ENCODE peak calls at places on chromosomes 16 and 17, in four cellular contexts. I, U, O and M are unnamed samples. For H3K4me1, the result is how much of the 10 kb centered on the place peaks cover.

GRCh38 chr17:81329927-81330883 is 35.1 kb upstream of the SLC38A10 start:
- DNase-seq in I (no peak), U (no peak), O (peak), M (no peak)

GRCh38 chr16:12551946-12552345 is 251.7 kb downstream of the CPPED1 start:
- DNase-seq in U (no peak), O (no peak), I (no peak), M (no peak)

GRCh38 chr17:12789075-12789975 is at the start of gene ARHGAP44:
- DNase-seq in I (no peak), O (peak), U (peak), M (peak)

GRCh38 chr17:35889818-35890773 is 9.9 kb upstream of the CCL5 start:
- DNase-seq in I (no peak), O (peak), U (no peak), M (no peak)

GRCh38 chr17:14935139-14935538 is 330.0 kb downstream of the PMP22 start:
- DNase-seq in I (no peak), O (no peak), U (no peak), M (no peak)

GRCh38 chr17:76473541-76473985 is 6.2 kb downstream of the AANAT start:
- DNase-seq in U (no peak), I (no peak), O (peak), M (peak)

GRCh38 chr17:51166987-51167931 is 1.0 kb downstream of the NME2 start:
- DNase-seq in U (no peak), O (peak), I (no peak), M (peak)

GRCh38 chr16:85992779-85993178 is 93.8 kb downstream of the IRF8 start:
- DNase-seq in O (no peak), U (no peak), I (no peak), M (no peak)

GRCh38 chr17:81566461-81567126 is 14.4 kb upstream of the FAAP100 start:
- DNase-seq in O (peak), U (peak), I (peak), M (peak)

GRCh38 chr16:84258266-84258665 is 18.5 kb upstream of the KCNG4 start:
- DNase-seq in I (no peak), O (no peak), U (no peak), M (no peak)

GRCh38 chr16:84449156-84450140 is 55.0 kb downstream of the MEAK7 start:
- DNase-seq in U (no peak), I (no peak), O (no peak), M (no peak)

GRCh38 chr17:77616243-77616731 is 342.2 kb upstream of the TNRC6C start:
- DNase-seq in O (no peak), U (peak), I (no peak), M (no peak)

GRCh38 chr16:30095166-30096078 is 591 bp downstream of the YPEL3 start:
- DNase-seq in I (no peak), U (no peak), O (no peak), M (no peak)

GRCh38 chr16:12084436-12084835 is 107.9 kb downstream of the SNX29 start:
- DNase-seq in O (no peak), U (peak), I (no peak), M (peak)

GRCh38 chr17:30230596-30231125 is 4.8 kb downstream of the SLC6A4 start:
- DNase-seq in I (no peak), O (no peak), U (peak), M (no peak)

GRCh38 chr17:2911755-2912111 is 115.5 kb downstream of the RAP1GAP2 start:
- DNase-seq in U (no peak), I (no peak), O (no peak), M (no peak)

GRCh38 chr17:27533874-27534815 is 77.9 kb downstream of the KSR1 start:
- DNase-seq in U (no peak), I (no peak), O (no peak), M (no peak)

GRCh38 chr17:31559647-31560501 is 168.4 kb downstream of the RAB11FIP4 start:
- DNase-seq in I (no peak), O (no peak), U (peak), M (peak)

GRCh38 chr17:81741594-81742452 is 29.7 kb downstream of the SLC25A10 start:
- DNase-seq in I (no peak), O (no peak), U (no peak), M (no peak)

GRCh38 chr16:75048051-75048450 is 49.2 kb downstream of the ZNRF1 start:
- DNase-seq in U (no peak), I (no peak), O (no peak), M (no peak)

GRCh38 chr16:75048546-75048945 is 49.7 kb downstream of the ZNRF1 start:
- DNase-seq in O (no peak), I (no peak), U (no peak), M (no peak)

GRCh38 chr16:75054556-75054947 is 55.7 kb downstream of the ZNRF1 start:
- DNase-seq in O (no peak), U (no peak), I (no peak), M (no peak)

GRCh38 chr16:75053791-75054555 is 55.1 kb downstream of the ZNRF1 start:
- DNase-seq in U (no peak), I (no peak), O (peak), M (peak)

GRCh38 chr16:75052481-75053211 is 53.8 kb downstream of the ZNRF1 start:
- DNase-seq in U (no peak), O (no peak), I (no peak), M (no peak)
- H3K4me1 ChIP-seq in U (under half), O (under half), I (under half), M (under half)

GRCh38 chr17:42071810-42072209 is 21.4 kb upstream of the C17orf113 start:
- DNase-seq in U (no peak), I (no peak), O (no peak), M (no peak)
- H3K4me3 ChIP-seq in U (peak), I (no peak), O (peak), M (no peak)

GRCh38 chr17:70076189-70076588 is 1.2 kb downstream of the KCNJ16 start:
- DNase-seq in U (no peak), O (no peak), I (no peak), M (no peak)
- TF ChIP-seq CTCF in U (no peak), O (no peak), I (no peak), M (no peak)

GRCh38 chr16:1322407-1322806 is 11.0 kb upstream of the BAIAP3 start:
- DNase-seq in I (no peak), O (no peak), U (no peak), M (no peak)

GRCh38 chr16:1325673-1326371 is 7.6 kb upstream of the BAIAP3 start:
- DNase-seq in O (no peak), I (no peak), U (no peak), M (no peak)

GRCh38 chr16:1325261-1325660 is 8.2 kb upstream of the BAIAP3 start:
- DNase-seq in O (no peak), I (no peak), U (no peak), M (no peak)

GRCh38 chr16:1324286-1324826 is 9.1 kb upstream of the BAIAP3 start:
- DNase-seq in O (no peak), I (no peak), U (no peak), M (no peak)

GRCh38 chr16:1323296-1324239 is 9.9 kb upstream of the BAIAP3 start:
- DNase-seq in O (no peak), I (no peak), U (no peak), M (no peak)
- H3K4me1 ChIP-seq in O (under half), I (under half), U (under half), M (under half)

DNA sequence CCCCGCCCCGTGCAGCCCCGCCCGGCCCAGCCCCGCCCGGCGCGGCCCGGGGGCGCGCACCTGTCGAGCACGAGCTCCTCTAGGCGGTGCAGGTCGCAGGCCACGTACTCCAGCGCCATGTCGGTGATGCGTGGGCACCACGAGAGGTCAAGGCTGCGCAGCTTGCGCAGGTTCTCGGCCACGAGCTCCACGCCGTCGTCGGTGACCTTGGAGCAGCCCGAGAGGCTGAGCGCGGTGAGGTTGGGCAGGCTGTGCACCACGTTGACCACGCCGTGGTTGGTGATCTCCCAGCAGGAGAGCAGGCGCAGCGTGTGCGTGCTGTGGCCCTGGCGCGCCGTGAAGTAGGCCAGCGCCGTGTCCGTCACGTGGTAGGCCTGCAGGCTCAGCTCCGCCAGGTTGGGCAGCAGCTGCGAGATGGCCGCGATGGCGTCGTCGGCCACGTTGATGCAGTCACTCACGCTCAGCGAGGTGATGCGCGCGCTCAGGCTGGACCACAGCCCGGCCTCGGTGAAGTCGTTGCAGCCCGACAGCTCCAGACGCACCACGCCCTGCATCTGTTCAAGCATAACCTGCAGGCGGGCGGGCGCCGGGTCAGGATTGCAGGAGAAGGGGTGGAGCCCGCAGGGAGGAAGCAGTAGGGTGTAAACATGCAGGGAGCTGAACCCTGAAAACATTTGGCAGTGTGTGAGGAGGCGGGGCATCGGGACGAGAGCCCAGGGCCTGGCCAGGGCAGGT is 5.3 kb upstream of the WDR24 start:
- DNase-seq in I (no peak), O (no peak), U (no peak), M (peak)
- H3K4me3 ChIP-seq in I (peak), O (no peak), U (peak), M (peak)

GRCh38 chr17:41620583-41621434 is 3.6 kb downstream of the KRT17 start:
- DNase-seq in U (no peak), I (no peak), O (peak), M (peak)
- TF ChIP-seq CTCF in U (no peak), I (peak), O (peak), M (no peak)